ENCODE peak calls at places on chromosome 14, in eight cellular contexts. C, B, G, X, E, U, Q and P are unnamed samples.

GRCh38 chr14:69043007-69043444 is 63.9 kb upstream of the ACTN1 start:
- DNase-seq in Q (no peak), B (no peak), E (no peak), U (peak; percentile 29), X (no peak), G (peak; percentile 87), C (no peak), P (peak; percentile 68)

GRCh38 chr14:60014402-60014801 is 77.3 kb upstream of the PCNX4 start:
- DNase-seq in U (no peak), C (no peak), G (no peak), X (no peak), Q (no peak), B (no peak), E (no peak), P (no peak)

GRCh38 chr14:37595809-37596595 is 573 bp downstream of the TTC6 start:
- DNase-seq in Q (peak; percentile 98), U (no peak), G (no peak), C (no peak), E (peak; percentile 20), B (no peak), X (peak; percentile 39), P (no peak)

GRCh38 chr14:102785598-102785963 is 8.3 kb downstream of the TRAF3 start:
- DNase-seq in U (no peak), B (no peak), G (no peak), C (no peak), Q (no peak), E (no peak), X (no peak), P (no peak)

GRCh38 chr14:35818346-35819115 is 7.6 kb upstream of the BRMS1L start:
- DNase-seq in U (peak; percentile 41), G (no peak), Q (peak; percentile 73), E (peak; percentile 56), B (no peak), C (peak; percentile 18), X (peak; percentile 50), P (no peak)

GRCh38 chr14:89540830-89541470 is 123.9 kb upstream of the FOXN3 start:
- DNase-seq in B (no peak), X (peak; percentile 86), G (no peak), Q (peak; percentile 72), C (peak; percentile 47), E (peak; percentile 84), U (peak; percentile 80), P (no peak)

GRCh38 chr14:101559250-101559623 is 2.1 kb upstream of the DIO3 start:
- DNase-seq in E (no peak), C (no peak), B (no peak), U (no peak), X (no peak), G (no peak), Q (no peak), P (no peak)

GRCh38 chr14:75202671-75203070 is 26.3 kb upstream of the TMED10 start:
- DNase-seq in G (no peak), E (no peak), Q (no peak), C (no peak), B (no peak), X (no peak), U (no peak), P (no peak)

GRCh38 chr14:100384819-100385813 is 62.0 kb downstream of the SLC25A47 start:
- DNase-seq in Q (peak; percentile 75), C (peak; percentile 68), B (no peak), G (no peak), U (peak; percentile 71), E (peak; percentile 76), X (peak; percentile 63), P (no peak)

GRCh38 chr14:56119221-56119967 is 1.2 kb downstream of the PELI2 start:
- DNase-seq in U (peak; percentile 38), B (no peak), Q (no peak), C (no peak), E (peak; percentile 25), G (peak; percentile 73), X (peak; percentile 37), P (peak; percentile 77)

GRCh38 chr14:75793806-75794205 is 132.8 kb downstream of the TTLL5 start:
- DNase-seq in U (peak; percentile 22), C (peak; percentile 3), E (peak; percentile 42), G (no peak), Q (peak; percentile 24), B (no peak), X (no peak), P (no peak)